ENCODE peak calls at places on chromosomes 13 and 19, in ten cellular contexts. One of them, this sample, is unnamed.

GRCh38 chr13:50388481-50388880 is 373.2 kb downstream of the KCNRG start:
- DNase-seq in activated T-cell treated with anti-CD3 and anti-CD28 coated beads for 1 hour: no peak
- DNase-seq in bronchial epithelial cell: no peak
- DNase-seq in C1 segment of cervical spinal cord: no peak
- DNase-seq in activated T-helper 1 cell treated with Interleukin-2 at 50 U/mL for 16 hours: no peak
- DNase-seq in putamen: no peak
- DNase-seq in stimulated activated CD4-positive, alpha-beta T cell treated with anti-CD3 and anti-CD28 coated beads, TNF-alpha, amount 100 ng/mL, for 48 hours: no peak
- DNase-seq in neuronal stem cell: no peak
- DNase-seq in nucleus accumbens: no peak
- DNase-seq in SW480: no peak
- DNase-seq in this sample: no peak

GRCh38 chr19:50432658-50433057 is at the start of gene MYBPC2:
- DNase-seq in activated T-cell treated with anti-CD3 and anti-CD28 coated beads for 1 hour: no peak
- DNase-seq in bronchial epithelial cell: no peak
- DNase-seq in C1 segment of cervical spinal cord: no peak
- DNase-seq in activated T-helper 1 cell treated with Interleukin-2 at 50 U/mL for 16 hours: no peak
- DNase-seq in putamen: no peak
- DNase-seq in stimulated activated CD4-positive, alpha-beta T cell treated with anti-CD3 and anti-CD28 coated beads, TNF-alpha, amount 100 ng/mL, for 48 hours: no peak
- DNase-seq in neuronal stem cell: no peak
- DNase-seq in nucleus accumbens: no peak
- DNase-seq in SW480: peak
- DNase-seq in this sample: peak

GRCh38 chr13:85651440-85651839 is 147.8 kb downstream of the SLITRK6 start:
- DNase-seq in activated T-cell treated with anti-CD3 and anti-CD28 coated beads for 1 hour: no peak
- DNase-seq in bronchial epithelial cell: peak
- DNase-seq in C1 segment of cervical spinal cord: no peak
- DNase-seq in activated T-helper 1 cell treated with Interleukin-2 at 50 U/mL for 16 hours: no peak
- DNase-seq in putamen: peak
- DNase-seq in stimulated activated CD4-positive, alpha-beta T cell treated with anti-CD3 and anti-CD28 coated beads, TNF-alpha, amount 100 ng/mL, for 48 hours: no peak
- DNase-seq in neuronal stem cell: no peak
- DNase-seq in nucleus accumbens: no peak
- DNase-seq in SW480: no peak
- DNase-seq in this sample: no peak

GRCh38 chr19:38155453-38155852 is 68.6 kb downstream of the DPF1 start:
- DNase-seq in activated T-cell treated with anti-CD3 and anti-CD28 coated beads for 1 hour: no peak
- DNase-seq in bronchial epithelial cell: peak
- DNase-seq in C1 segment of cervical spinal cord: no peak
- DNase-seq in activated T-helper 1 cell treated with Interleukin-2 at 50 U/mL for 16 hours: no peak
- DNase-seq in putamen: peak
- DNase-seq in stimulated activated CD4-positive, alpha-beta T cell treated with anti-CD3 and anti-CD28 coated beads, TNF-alpha, amount 100 ng/mL, for 48 hours: no peak
- DNase-seq in neuronal stem cell: no peak
- DNase-seq in nucleus accumbens: no peak
- DNase-seq in SW480: peak
- DNase-seq in this sample: no peak

GRCh38 chr13:99590519-99591011 is 89.3 kb downstream of the TM9SF2 start:
- DNase-seq in activated T-cell treated with anti-CD3 and anti-CD28 coated beads for 1 hour: no peak
- DNase-seq in bronchial epithelial cell: no peak
- DNase-seq in C1 segment of cervical spinal cord: no peak
- DNase-seq in activated T-helper 1 cell treated with Interleukin-2 at 50 U/mL for 16 hours: no peak
- DNase-seq in putamen: no peak
- DNase-seq in stimulated activated CD4-positive, alpha-beta T cell treated with anti-CD3 and anti-CD28 coated beads, TNF-alpha, amount 100 ng/mL, for 48 hours: no peak
- DNase-seq in neuronal stem cell: no peak
- DNase-seq in nucleus accumbens: no peak
- DNase-seq in SW480: no peak
- DNase-seq in this sample: no peak

GRCh38 chr19:54893406-54893805 is 12.5 kb upstream of the NCR1 start:
- DNase-seq in activated T-cell treated with anti-CD3 and anti-CD28 coated beads for 1 hour: no peak
- DNase-seq in bronchial epithelial cell: no peak
- DNase-seq in C1 segment of cervical spinal cord: no peak
- DNase-seq in activated T-helper 1 cell treated with Interleukin-2 at 50 U/mL for 16 hours: no peak
- DNase-seq in putamen: no peak
- DNase-seq in stimulated activated CD4-positive, alpha-beta T cell treated with anti-CD3 and anti-CD28 coated beads, TNF-alpha, amount 100 ng/mL, for 48 hours: no peak
- DNase-seq in neuronal stem cell: no peak
- DNase-seq in nucleus accumbens: no peak
- DNase-seq in SW480: peak
- DNase-seq in this sample: no peak

GRCh38 chr19:35268546-35269424 is at the start of gene USF2:
- DNase-seq in activated T-cell treated with anti-CD3 and anti-CD28 coated beads for 1 hour: peak
- DNase-seq in bronchial epithelial cell: no peak
- DNase-seq in C1 segment of cervical spinal cord: peak
- DNase-seq in activated T-helper 1 cell treated with Interleukin-2 at 50 U/mL for 16 hours: peak
- DNase-seq in putamen: peak
- DNase-seq in stimulated activated CD4-positive, alpha-beta T cell treated with anti-CD3 and anti-CD28 coated beads, TNF-alpha, amount 100 ng/mL, for 48 hours: peak
- DNase-seq in neuronal stem cell: peak
- DNase-seq in nucleus accumbens: no peak
- DNase-seq in SW480: peak
- DNase-seq in this sample: peak

GRCh38 chr19:31180907-31181306 is 168.3 kb downstream of the TSHZ3 start:
- DNase-seq in activated T-cell treated with anti-CD3 and anti-CD28 coated beads for 1 hour: no peak
- DNase-seq in bronchial epithelial cell: no peak
- DNase-seq in C1 segment of cervical spinal cord: no peak
- DNase-seq in activated T-helper 1 cell treated with Interleukin-2 at 50 U/mL for 16 hours: no peak
- DNase-seq in putamen: no peak
- DNase-seq in stimulated activated CD4-positive, alpha-beta T cell treated with anti-CD3 and anti-CD28 coated beads, TNF-alpha, amount 100 ng/mL, for 48 hours: no peak
- DNase-seq in neuronal stem cell: no peak
- DNase-seq in nucleus accumbens: no peak
- DNase-seq in SW480: no peak
- DNase-seq in this sample: no peak

GRCh38 chr19:8451377-8451776 is 6.6 kb downstream of the HNRNPM start:
- DNase-seq in activated T-cell treated with anti-CD3 and anti-CD28 coated beads for 1 hour: no peak
- DNase-seq in bronchial epithelial cell: no peak
- DNase-seq in C1 segment of cervical spinal cord: no peak
- DNase-seq in activated T-helper 1 cell treated with Interleukin-2 at 50 U/mL for 16 hours: no peak
- DNase-seq in putamen: no peak
- DNase-seq in stimulated activated CD4-positive, alpha-beta T cell treated with anti-CD3 and anti-CD28 coated beads, TNF-alpha, amount 100 ng/mL, for 48 hours: no peak
- DNase-seq in neuronal stem cell: no peak
- DNase-seq in nucleus accumbens: no peak
- DNase-seq in SW480: no peak
- DNase-seq in this sample: no peak

GRCh38 chr19:34793562-34793961 is 20.5 kb upstream of the ZNF599 start:
- DNase-seq in activated T-cell treated with anti-CD3 and anti-CD28 coated beads for 1 hour: no peak
- DNase-seq in bronchial epithelial cell: no peak
- DNase-seq in C1 segment of cervical spinal cord: no peak
- DNase-seq in activated T-helper 1 cell treated with Interleukin-2 at 50 U/mL for 16 hours: no peak
- DNase-seq in putamen: no peak
- DNase-seq in stimulated activated CD4-positive, alpha-beta T cell treated with anti-CD3 and anti-CD28 coated beads, TNF-alpha, amount 100 ng/mL, for 48 hours: no peak
- DNase-seq in neuronal stem cell: no peak
- DNase-seq in nucleus accumbens: no peak
- DNase-seq in SW480: peak
- DNase-seq in this sample: no peak

GRCh38 chr13:59672445-59672844 is 491.3 kb downstream of the DIAPH3 start:
- DNase-seq in activated T-cell treated with anti-CD3 and anti-CD28 coated beads for 1 hour: no peak
- DNase-seq in bronchial epithelial cell: no peak
- DNase-seq in C1 segment of cervical spinal cord: no peak
- DNase-seq in activated T-helper 1 cell treated with Interleukin-2 at 50 U/mL for 16 hours: no peak
- DNase-seq in putamen: no peak
- DNase-seq in stimulated activated CD4-positive, alpha-beta T cell treated with anti-CD3 and anti-CD28 coated beads, TNF-alpha, amount 100 ng/mL, for 48 hours: no peak
- DNase-seq in neuronal stem cell: no peak
- DNase-seq in nucleus accumbens: no peak
- DNase-seq in SW480: no peak
- DNase-seq in this sample: no peak

GRCh38 chr13:28761586-28761985 is 42.8 kb upstream of the SLC46A3 start:
- DNase-seq in activated T-cell treated with anti-CD3 and anti-CD28 coated beads for 1 hour: no peak
- DNase-seq in bronchial epithelial cell: no peak
- DNase-seq in C1 segment of cervical spinal cord: no peak
- DNase-seq in activated T-helper 1 cell treated with Interleukin-2 at 50 U/mL for 16 hours: no peak
- DNase-seq in putamen: no peak
- DNase-seq in stimulated activated CD4-positive, alpha-beta T cell treated with anti-CD3 and anti-CD28 coated beads, TNF-alpha, amount 100 ng/mL, for 48 hours: no peak
- DNase-seq in neuronal stem cell: no peak
- DNase-seq in nucleus accumbens: no peak
- DNase-seq in SW480: no peak
- DNase-seq in this sample: no peak

GRCh38 chr13:49435992-49436391 is 7.9 kb downstream of the CAB39L start:
- DNase-seq in activated T-cell treated with anti-CD3 and anti-CD28 coated beads for 1 hour: no peak
- DNase-seq in bronchial epithelial cell: no peak
- DNase-seq in C1 segment of cervical spinal cord: no peak
- DNase-seq in activated T-helper 1 cell treated with Interleukin-2 at 50 U/mL for 16 hours: no peak
- DNase-seq in putamen: no peak
- DNase-seq in stimulated activated CD4-positive, alpha-beta T cell treated with anti-CD3 and anti-CD28 coated beads, TNF-alpha, amount 100 ng/mL, for 48 hours: no peak
- DNase-seq in neuronal stem cell: no peak
- DNase-seq in nucleus accumbens: no peak
- DNase-seq in SW480: no peak
- DNase-seq in this sample: no peak

GRCh38 chr19:31127132-31127967 is 221.9 kb downstream of the TSHZ3 start:
- DNase-seq in activated T-cell treated with anti-CD3 and anti-CD28 coated beads for 1 hour: no peak
- DNase-seq in bronchial epithelial cell: peak
- DNase-seq in C1 segment of cervical spinal cord: no peak
- DNase-seq in activated T-helper 1 cell treated with Interleukin-2 at 50 U/mL for 16 hours: no peak
- DNase-seq in putamen: no peak
- DNase-seq in stimulated activated CD4-positive, alpha-beta T cell treated with anti-CD3 and anti-CD28 coated beads, TNF-alpha, amount 100 ng/mL, for 48 hours: no peak
- DNase-seq in neuronal stem cell: no peak
- DNase-seq in nucleus accumbens: no peak
- DNase-seq in SW480: no peak
- DNase-seq in this sample: no peak

GRCh38 chr19:39558623-39559117 is 18.7 kb upstream of the EID2 start:
- DNase-seq in activated T-cell treated with anti-CD3 and anti-CD28 coated beads for 1 hour: no peak
- DNase-seq in bronchial epithelial cell: no peak
- DNase-seq in C1 segment of cervical spinal cord: no peak
- DNase-seq in activated T-helper 1 cell treated with Interleukin-2 at 50 U/mL for 16 hours: no peak
- DNase-seq in putamen: no peak
- DNase-seq in stimulated activated CD4-positive, alpha-beta T cell treated with anti-CD3 and anti-CD28 coated beads, TNF-alpha, amount 100 ng/mL, for 48 hours: no peak
- DNase-seq in neuronal stem cell: no peak
- DNase-seq in nucleus accumbens: no peak
- DNase-seq in SW480: no peak
- DNase-seq in this sample: no peak

GRCh38 chr13:45370922-45371406 is 30.0 kb upstream of the TPT1 start:
- DNase-seq in activated T-cell treated with anti-CD3 and anti-CD28 coated beads for 1 hour: peak
- DNase-seq in bronchial epithelial cell: no peak
- DNase-seq in C1 segment of cervical spinal cord: peak
- DNase-seq in activated T-helper 1 cell treated with Interleukin-2 at 50 U/mL for 16 hours: peak
- DNase-seq in putamen: peak
- DNase-seq in stimulated activated CD4-positive, alpha-beta T cell treated with anti-CD3 and anti-CD28 coated beads, TNF-alpha, amount 100 ng/mL, for 48 hours: peak
- DNase-seq in neuronal stem cell: peak
- DNase-seq in nucleus accumbens: no peak
- DNase-seq in SW480: peak
- DNase-seq in this sample: peak

GRCh38 chr19:40578442-40578908 is 1.8 kb downstream of the SHKBP1 start:
- DNase-seq in activated T-cell treated with anti-CD3 and anti-CD28 coated beads for 1 hour: no peak
- DNase-seq in bronchial epithelial cell: peak
- DNase-seq in C1 segment of cervical spinal cord: peak
- DNase-seq in activated T-helper 1 cell treated with Interleukin-2 at 50 U/mL for 16 hours: no peak
- DNase-seq in putamen: peak
- DNase-seq in stimulated activated CD4-positive, alpha-beta T cell treated with anti-CD3 and anti-CD28 coated beads, TNF-alpha, amount 100 ng/mL, for 48 hours: no peak
- DNase-seq in neuronal stem cell: no peak
- DNase-seq in nucleus accumbens: no peak
- DNase-seq in SW480: peak
- DNase-seq in this sample: no peak

GRCh38 chr19:18006895-18007604 is 920 bp upstream of the ARRDC2 start:
- DNase-seq in activated T-cell treated with anti-CD3 and anti-CD28 coated beads for 1 hour: peak
- DNase-seq in bronchial epithelial cell: peak
- DNase-seq in C1 segment of cervical spinal cord: peak
- DNase-seq in activated T-helper 1 cell treated with Interleukin-2 at 50 U/mL for 16 hours: peak
- DNase-seq in putamen: peak
- DNase-seq in stimulated activated CD4-positive, alpha-beta T cell treated with anti-CD3 and anti-CD28 coated beads, TNF-alpha, amount 100 ng/mL, for 48 hours: peak
- DNase-seq in neuronal stem cell: peak
- DNase-seq in nucleus accumbens: peak
- DNase-seq in SW480: peak
- DNase-seq in this sample: peak

GRCh38 chr19:4713384-4713951 is 10.2 kb downstream of the DPP9 start:
- DNase-seq in activated T-cell treated with anti-CD3 and anti-CD28 coated beads for 1 hour: no peak
- DNase-seq in bronchial epithelial cell: peak
- DNase-seq in C1 segment of cervical spinal cord: no peak
- DNase-seq in activated T-helper 1 cell treated with Interleukin-2 at 50 U/mL for 16 hours: no peak
- DNase-seq in putamen: no peak
- DNase-seq in stimulated activated CD4-positive, alpha-beta T cell treated with anti-CD3 and anti-CD28 coated beads, TNF-alpha, amount 100 ng/mL, for 48 hours: no peak
- DNase-seq in neuronal stem cell: no peak
- DNase-seq in nucleus accumbens: no peak
- DNase-seq in SW480: peak
- DNase-seq in this sample: no peak

GRCh38 chr13:42279080-42279479 is 7.1 kb downstream of the AKAP11 start:
- DNase-seq in activated T-cell treated with anti-CD3 and anti-CD28 coated beads for 1 hour: no peak
- DNase-seq in bronchial epithelial cell: no peak
- DNase-seq in C1 segment of cervical spinal cord: no peak
- DNase-seq in activated T-helper 1 cell treated with Interleukin-2 at 50 U/mL for 16 hours: no peak
- DNase-seq in putamen: no peak
- DNase-seq in stimulated activated CD4-positive, alpha-beta T cell treated with anti-CD3 and anti-CD28 coated beads, TNF-alpha, amount 100 ng/mL, for 48 hours: no peak
- DNase-seq in neuronal stem cell: no peak
- DNase-seq in nucleus accumbens: no peak
- DNase-seq in SW480: no peak
- DNase-seq in this sample: no peak

GRCh38 chr13:26619321-26619720 is 61.8 kb downstream of the WASF3 start:
- DNase-seq in activated T-cell treated with anti-CD3 and anti-CD28 coated beads for 1 hour: no peak
- DNase-seq in bronchial epithelial cell: peak
- DNase-seq in C1 segment of cervical spinal cord: no peak
- DNase-seq in activated T-helper 1 cell treated with Interleukin-2 at 50 U/mL for 16 hours: no peak
- DNase-seq in putamen: no peak
- DNase-seq in stimulated activated CD4-positive, alpha-beta T cell treated with anti-CD3 and anti-CD28 coated beads, TNF-alpha, amount 100 ng/mL, for 48 hours: no peak
- DNase-seq in neuronal stem cell: no peak
- DNase-seq in nucleus accumbens: no peak
- DNase-seq in SW480: no peak
- DNase-seq in this sample: no peak

GRCh38 chr13:100442095-100442832 is 146.3 kb downstream of the GGACT start:
- DNase-seq in activated T-cell treated with anti-CD3 and anti-CD28 coated beads for 1 hour: no peak
- DNase-seq in bronchial epithelial cell: no peak
- DNase-seq in C1 segment of cervical spinal cord: no peak
- DNase-seq in activated T-helper 1 cell treated with Interleukin-2 at 50 U/mL for 16 hours: no peak
- DNase-seq in putamen: no peak
- DNase-seq in stimulated activated CD4-positive, alpha-beta T cell treated with anti-CD3 and anti-CD28 coated beads, TNF-alpha, amount 100 ng/mL, for 48 hours: no peak
- DNase-seq in neuronal stem cell: no peak
- DNase-seq in nucleus accumbens: no peak
- DNase-seq in SW480: no peak
- DNase-seq in this sample: no peak

GRCh38 chr19:18915639-18916038 is 3.5 kb downstream of the COPE start:
- DNase-seq in activated T-cell treated with anti-CD3 and anti-CD28 coated beads for 1 hour: peak
- DNase-seq in bronchial epithelial cell: peak
- DNase-seq in C1 segment of cervical spinal cord: peak
- DNase-seq in activated T-helper 1 cell treated with Interleukin-2 at 50 U/mL for 16 hours: no peak
- DNase-seq in putamen: peak
- DNase-seq in stimulated activated CD4-positive, alpha-beta T cell treated with anti-CD3 and anti-CD28 coated beads, TNF-alpha, amount 100 ng/mL, for 48 hours: no peak
- DNase-seq in neuronal stem cell: no peak
- DNase-seq in nucleus accumbens: peak
- DNase-seq in SW480: peak
- DNase-seq in this sample: no peak

GRCh38 chr13:109100705-109101104 is 471.3 kb downstream of the MYO16 start:
- DNase-seq in activated T-cell treated with anti-CD3 and anti-CD28 coated beads for 1 hour: no peak
- DNase-seq in bronchial epithelial cell: peak
- DNase-seq in C1 segment of cervical spinal cord: no peak
- DNase-seq in activated T-helper 1 cell treated with Interleukin-2 at 50 U/mL for 16 hours: no peak
- DNase-seq in putamen: peak
- DNase-seq in stimulated activated CD4-positive, alpha-beta T cell treated with anti-CD3 and anti-CD28 coated beads, TNF-alpha, amount 100 ng/mL, for 48 hours: no peak
- DNase-seq in neuronal stem cell: no peak
- DNase-seq in nucleus accumbens: no peak
- DNase-seq in SW480: peak
- DNase-seq in this sample: peak

GRCh38 chr13:48188129-48188528 is 44.9 kb upstream of the ITM2B start:
- DNase-seq in activated T-cell treated with anti-CD3 and anti-CD28 coated beads for 1 hour: no peak
- DNase-seq in bronchial epithelial cell: no peak
- DNase-seq in C1 segment of cervical spinal cord: no peak
- DNase-seq in activated T-helper 1 cell treated with Interleukin-2 at 50 U/mL for 16 hours: no peak
- DNase-seq in putamen: no peak
- DNase-seq in stimulated activated CD4-positive, alpha-beta T cell treated with anti-CD3 and anti-CD28 coated beads, TNF-alpha, amount 100 ng/mL, for 48 hours: no peak
- DNase-seq in neuronal stem cell: no peak
- DNase-seq in nucleus accumbens: no peak
- DNase-seq in SW480: no peak
- DNase-seq in this sample: no peak

GRCh38 chr19:55419089-55419488 is 11.5 kb upstream of the UBE2S start:
- DNase-seq in activated T-cell treated with anti-CD3 and anti-CD28 coated beads for 1 hour: no peak
- DNase-seq in bronchial epithelial cell: no peak
- DNase-seq in C1 segment of cervical spinal cord: no peak
- DNase-seq in activated T-helper 1 cell treated with Interleukin-2 at 50 U/mL for 16 hours: no peak
- DNase-seq in putamen: no peak
- DNase-seq in stimulated activated CD4-positive, alpha-beta T cell treated with anti-CD3 and anti-CD28 coated beads, TNF-alpha, amount 100 ng/mL, for 48 hours: no peak
- DNase-seq in neuronal stem cell: no peak
- DNase-seq in nucleus accumbens: no peak
- DNase-seq in SW480: no peak
- DNase-seq in this sample: no peak

GRCh38 chr19:18998276-18998675 is 35.0 kb downstream of the SUGP2 start:
- DNase-seq in activated T-cell treated with anti-CD3 and anti-CD28 coated beads for 1 hour: no peak
- DNase-seq in bronchial epithelial cell: no peak
- DNase-seq in C1 segment of cervical spinal cord: no peak
- DNase-seq in activated T-helper 1 cell treated with Interleukin-2 at 50 U/mL for 16 hours: no peak
- DNase-seq in putamen: no peak
- DNase-seq in stimulated activated CD4-positive, alpha-beta T cell treated with anti-CD3 and anti-CD28 coated beads, TNF-alpha, amount 100 ng/mL, for 48 hours: no peak
- DNase-seq in neuronal stem cell: no peak
- DNase-seq in nucleus accumbens: no peak
- DNase-seq in SW480: no peak
- DNase-seq in this sample: no peak

GRCh38 chr19:10289167-10289835 is 451 bp upstream of the ICAM5 start:
- DNase-seq in activated T-cell treated with anti-CD3 and anti-CD28 coated beads for 1 hour: peak
- DNase-seq in bronchial epithelial cell: peak
- DNase-seq in C1 segment of cervical spinal cord: no peak
- DNase-seq in activated T-helper 1 cell treated with Interleukin-2 at 50 U/mL for 16 hours: peak
- DNase-seq in putamen: peak
- DNase-seq in stimulated activated CD4-positive, alpha-beta T cell treated with anti-CD3 and anti-CD28 coated beads, TNF-alpha, amount 100 ng/mL, for 48 hours: peak
- DNase-seq in neuronal stem cell: no peak
- DNase-seq in nucleus accumbens: no peak
- DNase-seq in SW480: peak
- DNase-seq in this sample: no peak

This sample was measured in thyroid gland.